ENCODE peak calls at places on chromosomes 11 and 22, in four cellular contexts. J is K562, T is IMR-90, O is H1. U is an unnamed sample.

GRCh38 chr11:96045622-96046456 is 121.9 kb upstream of the MTMR2 start:
- DNase-seq in J (no peak), T (peak), O (peak), U (no peak)

GRCh38 chr22:47190957-47191323 is 428.5 kb downstream of the TBC1D22A start:
- DNase-seq in J (no peak), O (no peak), T (no peak), U (no peak)

GRCh38 chr22:46865052-46865434 is 102.6 kb downstream of the TBC1D22A start:
- DNase-seq in O (no peak), T (no peak), J (no peak), U (no peak)

GRCh38 chr22:45964372-45964771 is 12.6 kb downstream of the WNT7B start:
- DNase-seq in J (no peak), T (no peak), O (no peak), U (no peak)

GRCh38 chr22:41762980-41763779 is 37.3 kb upstream of the CCDC134 start:
- DNase-seq in T (no peak), O (peak), J (peak), U (peak)

GRCh38 chr11:15565846-15566245 is 451.1 kb downstream of the INSC start:
- DNase-seq in J (no peak), T (no peak), O (peak), U (no peak)

GRCh38 chr11:111046291-111046690 is 199.2 kb upstream of the POU2AF2 start:
- DNase-seq in O (no peak), T (peak), J (no peak), U (no peak)

GRCh38 chr11:30561691-30562412 is 24.3 kb downstream of the MPPED2 start:
- DNase-seq in J (no peak), O (no peak), T (peak), U (no peak)

GRCh38 chr22:41504397-41504796 is 35.5 kb downstream of the ACO2 start:
- DNase-seq in J (no peak), O (no peak), T (no peak), U (no peak)

GRCh38 chr11:113595810-113596594 is 110.1 kb downstream of the TMPRSS5 start:
- DNase-seq in O (no peak), T (no peak), J (no peak), U (no peak)

GRCh38 chr11:130894322-130895025 is 21.8 kb downstream of the SNX19 start:
- DNase-seq in O (peak), T (peak), J (peak), U (peak)

GRCh38 chr11:6199174-6199810 is at the start of gene OR52W1:
- DNase-seq in T (no peak), J (no peak), O (no peak), U (no peak)

GRCh38 chr11:66983275-66983924 is 8.3 kb downstream of the C11orf86 start:
- DNase-seq in J (no peak), O (no peak), T (no peak), U (no peak)

GRCh38 chr11:66979336-66979980 is 4.4 kb downstream of the C11orf86 start:
- DNase-seq in O (no peak), T (no peak), J (no peak), U (no peak)

GRCh38 chr11:66978717-66979116 is 3.6 kb downstream of the C11orf86 start:
- DNase-seq in J (no peak), T (no peak), O (no peak), U (no peak)

GRCh38 chr11:66985508-66986177 is 10.5 kb downstream of the C11orf86 start:
- DNase-seq in O (no peak), T (no peak), J (no peak), U (no peak)

GRCh38 chr11:66981976-66982578 is 7.0 kb downstream of the C11orf86 start:
- DNase-seq in O (no peak), J (peak), T (peak), U (peak)
- TF ChIP-seq MAFK in O (no peak), J (no peak), T (no peak), U (no peak)

GRCh38 chr22:33737662-33738061 is 182.6 kb downstream of the LARGE1 start:
- DNase-seq in J (no peak), T (no peak), O (no peak), U (no peak)
- TF ChIP-seq MAFK in J (no peak), T (no peak), O (no peak), U (no peak)

DNA sequence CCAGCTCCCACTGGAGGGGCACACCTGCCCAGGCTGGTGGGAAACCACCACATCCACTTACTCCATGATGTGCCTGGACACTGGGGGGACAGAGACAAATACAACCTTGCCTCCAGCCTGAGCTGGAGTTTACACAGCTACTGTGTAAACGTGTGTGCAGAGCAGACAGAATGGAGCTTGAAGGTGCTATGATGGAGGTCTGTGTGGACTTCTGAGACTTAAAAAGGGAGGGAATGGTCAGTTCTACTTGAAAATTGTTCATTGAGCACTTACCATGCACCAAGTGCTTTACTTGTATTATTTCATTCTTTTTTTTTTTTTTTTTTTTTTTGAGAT is 11.2 kb downstream of the CDCA5 start:
- DNase-seq in J (no peak), T (no peak), O (no peak), U (no peak)
- TF ChIP-seq MAFK in J (no peak), T (no peak), O (no peak), U (no peak)

GRCh38 chr11:100687630-100688395 is 725 bp downstream of the ARHGAP42 start:
- DNase-seq in O (peak), J (peak), T (peak), U (peak)

GRCh38 chr11:100689141-100689540 is 2.1 kb downstream of the ARHGAP42 start:
- DNase-seq in J (no peak), T (no peak), O (no peak), U (no peak)

GRCh38 chr11:100695911-100696310 is 8.8 kb downstream of the ARHGAP42 start:
- DNase-seq in J (no peak), O (no peak), T (no peak), U (no peak)

GRCh38 chr11:100692290-100692689 is 5.2 kb downstream of the ARHGAP42 start:
- DNase-seq in J (no peak), O (no peak), T (no peak), U (no peak)

DNA sequence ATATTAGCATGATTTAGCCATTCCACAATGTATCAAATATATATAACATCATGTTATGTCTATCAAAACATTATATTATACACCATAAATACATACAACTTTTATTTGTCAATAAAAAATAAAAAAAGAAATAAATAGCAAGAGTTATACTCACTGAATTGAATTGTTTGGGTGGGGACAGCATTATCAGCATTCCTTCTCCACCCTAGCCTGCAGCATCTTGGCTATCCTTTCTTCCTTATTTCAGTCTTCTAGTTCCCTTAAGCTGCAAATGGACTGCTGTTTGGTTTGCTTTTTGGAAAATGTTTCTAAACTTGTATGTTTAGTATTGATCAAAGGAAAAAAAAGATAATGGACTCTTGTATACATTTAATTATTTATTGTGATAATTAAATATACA is 4.8 kb downstream of the ARHGAP42 start:
- DNase-seq in T (no peak), O (no peak), J (no peak), U (no peak)
- TF ChIP-seq MAFK in T (no peak), O (no peak), J (no peak), U (no peak)

GRCh38 chr22:44358723-44359440 is 46.1 kb upstream of the SHISAL1 start:
- DNase-seq in O (no peak), J (no peak), T (no peak), U (no peak)

GRCh38 chr22:44355688-44356070 is 42.9 kb upstream of the SHISAL1 start:
- DNase-seq in J (no peak), O (no peak), T (no peak), U (no peak)

GRCh38 chr22:44359496-44360110 is 46.9 kb upstream of the SHISAL1 start:
- DNase-seq in T (no peak), J (no peak), O (no peak), U (no peak)

GRCh38 chr22:44357962-44358553 is 45.3 kb upstream of the SHISAL1 start:
- DNase-seq in J (no peak), O (no peak), T (peak), U (no peak)

DNA sequence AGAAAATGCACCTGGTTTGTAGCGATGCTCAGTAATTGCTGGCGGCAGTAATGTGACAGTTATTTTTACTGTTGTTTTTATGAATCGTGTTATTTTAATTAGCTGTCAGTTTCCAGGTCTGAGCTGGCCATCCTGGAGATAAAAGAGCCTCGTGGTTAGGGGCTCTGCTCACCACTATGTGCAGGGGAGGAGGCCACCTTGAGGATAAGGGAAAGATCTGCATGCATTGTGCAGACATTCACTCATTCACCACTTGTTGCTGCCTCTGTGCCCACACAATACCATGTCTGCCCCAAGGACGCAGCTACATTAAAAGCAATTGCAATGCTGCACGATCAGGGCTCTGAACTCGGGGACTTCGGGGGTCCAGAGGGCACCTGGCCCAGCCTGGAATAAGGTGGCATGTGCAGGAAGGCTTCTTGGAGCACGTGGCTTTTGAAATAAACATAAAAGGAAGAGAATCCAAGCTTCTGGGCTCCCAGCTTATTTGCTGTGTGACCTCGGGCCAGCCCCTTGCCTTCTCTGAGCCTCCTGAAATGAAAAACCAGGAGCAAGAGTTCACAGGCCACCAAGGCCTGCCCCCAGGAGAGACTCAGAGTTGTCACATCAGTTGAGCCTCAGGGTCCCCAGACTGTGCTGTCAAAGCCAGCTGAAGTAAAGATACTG is 44.7 kb upstream of the SHISAL1 start:
- DNase-seq in T (no peak), J (no peak), O (no peak), U (no peak)
- TF ChIP-seq MAFK in T (no peak), J (no peak), O (no peak), U (no peak)

GRCh38 chr11:8033312-8033715 is 46.2 kb downstream of the EIF3F start:
- DNase-seq in T (peak), J (peak), O (peak), U (peak)
- TF ChIP-seq MAFK in T (no peak), J (no peak), O (no peak), U (no peak)

GRCh38 chr11:44033411-44033850 is 14.3 kb upstream of the ACCSL start:
- DNase-seq in O (peak), J (no peak), T (no peak), U (no peak)
- TF ChIP-seq MAFK in O (no peak), J (no peak), T (no peak), U (no peak)

DNA sequence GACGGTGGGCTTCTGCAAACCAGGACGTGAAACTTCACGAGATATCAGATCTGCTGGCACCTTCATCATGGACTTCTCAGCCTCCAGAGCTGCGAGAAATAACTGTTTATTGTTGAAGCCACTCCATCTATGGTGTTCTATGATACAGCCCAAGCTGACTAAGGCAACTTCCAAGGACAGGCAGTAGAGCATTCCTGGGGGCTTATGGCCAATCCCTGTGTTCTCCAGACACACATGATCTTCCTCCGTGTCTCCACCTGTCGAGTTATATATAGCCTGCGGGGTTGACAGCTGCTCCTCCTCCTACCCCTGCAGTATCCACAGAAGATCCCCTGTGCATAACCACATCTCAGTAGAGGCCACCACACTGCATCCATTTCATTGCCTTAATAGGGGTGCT is 11.0 kb downstream of the TP53AIP1 start:
- DNase-seq in J (no peak), T (no peak), O (no peak), U (no peak)
- TF ChIP-seq MAFK in J (no peak), T (no peak), O (no peak), U (no peak)

GRCh38 chr11:17314904-17315426 is 36.6 kb upstream of the NCR3LG1 start:
- DNase-seq in T (no peak), J (no peak), O (no peak), U (no peak)
- TF ChIP-seq MAFK in T (no peak), J (no peak), O (no peak), U (no peak)

GRCh38 chr11:64226507-64227051 is 505 bp downstream of the NUDT22 start:
- DNase-seq in T (no peak), O (no peak), J (peak), U (no peak)
- TF ChIP-seq MAFK in T (no peak), O (no peak), J (no peak), U (no peak)